ENCODE peak calls at places on chromosomes 4 and X, in six cellular contexts. One of them, this sample, is unnamed. For H3K4me1, the result is how much of the 10 kb centered on the place peaks cover.

GRCh38 chrX:150848914-150849365 is 49.5 kb downstream of the CD99L2 start:
- DNase-seq in tibial nerve: no peak
- DNase-seq in IMR-90: no peak
- DNase-seq in lower lobe of right lung: peak
- DNase-seq in spleen: no peak
- DNase-seq in tibial artery: no peak
- DNase-seq in this sample: no peak

GRCh38 chr4:162015090-162015489 is 148.7 kb downstream of the FSTL5 start:
- DNase-seq in tibial nerve: no peak
- DNase-seq in IMR-90: peak
- DNase-seq in lower lobe of right lung: no peak
- DNase-seq in spleen: no peak
- DNase-seq in tibial artery: no peak
- DNase-seq in this sample: no peak

GRCh38 chrX:147550217-147550616 is 361.5 kb upstream of the FMR1 start:
- DNase-seq in tibial nerve: no peak
- DNase-seq in IMR-90: no peak
- DNase-seq in lower lobe of right lung: no peak
- DNase-seq in spleen: no peak
- DNase-seq in tibial artery: no peak
- DNase-seq in this sample: no peak

GRCh38 chrX:65591206-65591605 is 56.6 kb upstream of the LAS1L start:
- DNase-seq in tibial nerve: no peak
- DNase-seq in IMR-90: no peak
- DNase-seq in lower lobe of right lung: no peak
- DNase-seq in spleen: no peak
- DNase-seq in tibial artery: no peak
- DNase-seq in this sample: no peak

GRCh38 chrX:155179343-155179997 is 36.8 kb upstream of the VBP1 start:
- DNase-seq in tibial nerve: no peak
- DNase-seq in IMR-90: no peak
- DNase-seq in lower lobe of right lung: no peak
- DNase-seq in spleen: no peak
- DNase-seq in tibial artery: no peak
- DNase-seq in this sample: no peak

GRCh38 chr4:86948276-86948675 is 13.5 kb downstream of the AFF1 start:
- DNase-seq in tibial nerve: no peak
- DNase-seq in IMR-90: no peak
- DNase-seq in lower lobe of right lung: no peak
- DNase-seq in spleen: no peak
- DNase-seq in tibial artery: no peak
- DNase-seq in this sample: no peak

GRCh38 chrX:72029473-72030411 is 102.0 kb downstream of the RTL5 start:
- DNase-seq in tibial nerve: no peak
- DNase-seq in IMR-90: peak
- DNase-seq in lower lobe of right lung: no peak
- DNase-seq in spleen: no peak
- DNase-seq in tibial artery: no peak
- DNase-seq in this sample: no peak

GRCh38 chr4:29711226-29711625 is 1008.9 kb upstream of the PCDH7 start:
- DNase-seq in tibial nerve: no peak
- DNase-seq in IMR-90: peak
- DNase-seq in lower lobe of right lung: no peak
- DNase-seq in spleen: no peak
- DNase-seq in tibial artery: no peak
- DNase-seq in this sample: no peak

GRCh38 chrX:136138939-136139338 is 8.4 kb upstream of the FHL1 start:
- DNase-seq in tibial nerve: no peak
- DNase-seq in IMR-90: no peak
- DNase-seq in lower lobe of right lung: no peak
- DNase-seq in spleen: no peak
- DNase-seq in tibial artery: no peak
- DNase-seq in this sample: no peak

GRCh38 chrX:150148749-150149672 is 210.7 kb upstream of the EOLA2 start:
- DNase-seq in tibial nerve: no peak
- DNase-seq in IMR-90: peak
- DNase-seq in lower lobe of right lung: no peak
- DNase-seq in spleen: no peak
- DNase-seq in tibial artery: no peak
- DNase-seq in this sample: peak

GRCh38 chrX:12138366-12139313 is at the start of gene FRMPD4:
- DNase-seq in tibial nerve: no peak
- DNase-seq in IMR-90: peak
- DNase-seq in lower lobe of right lung: no peak
- DNase-seq in spleen: peak
- DNase-seq in tibial artery: no peak
- DNase-seq in this sample: no peak

GRCh38 chrX:152070186-152070585 is 68.2 kb downstream of the MAGEA10 start:
- DNase-seq in tibial nerve: no peak
- DNase-seq in IMR-90: no peak
- DNase-seq in lower lobe of right lung: no peak
- DNase-seq in spleen: no peak
- DNase-seq in tibial artery: no peak
- DNase-seq in this sample: no peak

GRCh38 chr4:37741564-37741963 is 55.4 kb upstream of the RELL1 start:
- DNase-seq in tibial nerve: no peak
- DNase-seq in IMR-90: no peak
- DNase-seq in lower lobe of right lung: no peak
- DNase-seq in spleen: no peak
- DNase-seq in tibial artery: no peak
- DNase-seq in this sample: no peak

GRCh38 chrX:118853596-118853995 is 30.0 kb downstream of the ZCCHC12 start:
- DNase-seq in tibial nerve: no peak
- DNase-seq in IMR-90: no peak
- DNase-seq in lower lobe of right lung: no peak
- DNase-seq in spleen: no peak
- DNase-seq in tibial artery: no peak
- DNase-seq in this sample: no peak

GRCh38 chrX:136162827-136163427 is 15.6 kb downstream of the FHL1 start:
- DNase-seq in tibial nerve: no peak
- DNase-seq in IMR-90: peak
- DNase-seq in lower lobe of right lung: peak
- DNase-seq in spleen: no peak
- DNase-seq in tibial artery: no peak
- DNase-seq in this sample: no peak

GRCh38 chr4:13989496-13989895 is 362.0 kb upstream of the BOD1L1 start:
- DNase-seq in tibial nerve: no peak
- DNase-seq in IMR-90: no peak
- DNase-seq in lower lobe of right lung: no peak
- DNase-seq in spleen: no peak
- DNase-seq in tibial artery: no peak
- DNase-seq in this sample: no peak

GRCh38 chr4:145507636-145508035 is 26.0 kb downstream of the SMAD1 start:
- DNase-seq in tibial nerve: no peak
- DNase-seq in IMR-90: peak
- DNase-seq in lower lobe of right lung: no peak
- DNase-seq in spleen: no peak
- DNase-seq in tibial artery: no peak
- DNase-seq in this sample: no peak

GRCh38 chr4:98710831-98711230 is 52.4 kb upstream of the TSPAN5 start:
- DNase-seq in tibial nerve: no peak
- DNase-seq in IMR-90: no peak
- DNase-seq in lower lobe of right lung: no peak
- DNase-seq in spleen: no peak
- DNase-seq in tibial artery: no peak
- DNase-seq in this sample: no peak

GRCh38 chr4:142516686-142517145 is 329.4 kb downstream of the INPP4B start:
- DNase-seq in tibial nerve: no peak
- DNase-seq in IMR-90: peak
- DNase-seq in lower lobe of right lung: no peak
- DNase-seq in spleen: no peak
- DNase-seq in tibial artery: no peak
- DNase-seq in this sample: no peak

GRCh38 chr4:19678763-19679162 is 572.9 kb upstream of the SLIT2 start:
- DNase-seq in tibial nerve: no peak
- DNase-seq in IMR-90: peak
- DNase-seq in lower lobe of right lung: no peak
- DNase-seq in spleen: no peak
- DNase-seq in tibial artery: no peak
- DNase-seq in this sample: no peak

GRCh38 chr4:128608006-128608405 is 201.5 kb upstream of the JADE1 start:
- DNase-seq in tibial nerve: no peak
- DNase-seq in IMR-90: no peak
- DNase-seq in lower lobe of right lung: no peak
- DNase-seq in spleen: no peak
- DNase-seq in tibial artery: no peak
- DNase-seq in this sample: no peak

GRCh38 chr4:128604840-128605239 is 204.7 kb upstream of the JADE1 start:
- DNase-seq in tibial nerve: no peak
- DNase-seq in IMR-90: peak
- DNase-seq in lower lobe of right lung: no peak
- DNase-seq in spleen: no peak
- DNase-seq in tibial artery: no peak
- DNase-seq in this sample: no peak

GRCh38 chr4:128604204-128604603 is 205.3 kb upstream of the JADE1 start:
- DNase-seq in tibial nerve: no peak
- DNase-seq in IMR-90: no peak
- DNase-seq in lower lobe of right lung: no peak
- DNase-seq in spleen: no peak
- DNase-seq in tibial artery: no peak
- DNase-seq in this sample: no peak

GRCh38 chr4:128601992-128602695 is 207.4 kb upstream of the JADE1 start:
- DNase-seq in tibial nerve: no peak
- DNase-seq in IMR-90: peak
- DNase-seq in lower lobe of right lung: no peak
- DNase-seq in spleen: no peak
- DNase-seq in tibial artery: peak
- DNase-seq in this sample: no peak

GRCh38 chr4:128606173-128606572 is 203.3 kb upstream of the JADE1 start:
- DNase-seq in tibial nerve: no peak
- DNase-seq in IMR-90: peak
- DNase-seq in lower lobe of right lung: no peak
- DNase-seq in spleen: no peak
- DNase-seq in tibial artery: no peak
- DNase-seq in this sample: no peak
- H3K4me1 ChIP-seq in tibial nerve: under half
- H3K4me1 ChIP-seq in IMR-90: under half
- H3K4me1 ChIP-seq in lower lobe of right lung: under half
- H3K4me1 ChIP-seq in spleen: under half
- H3K4me1 ChIP-seq in tibial artery: under half
- H3K4me1 ChIP-seq in this sample: under half

DNA sequence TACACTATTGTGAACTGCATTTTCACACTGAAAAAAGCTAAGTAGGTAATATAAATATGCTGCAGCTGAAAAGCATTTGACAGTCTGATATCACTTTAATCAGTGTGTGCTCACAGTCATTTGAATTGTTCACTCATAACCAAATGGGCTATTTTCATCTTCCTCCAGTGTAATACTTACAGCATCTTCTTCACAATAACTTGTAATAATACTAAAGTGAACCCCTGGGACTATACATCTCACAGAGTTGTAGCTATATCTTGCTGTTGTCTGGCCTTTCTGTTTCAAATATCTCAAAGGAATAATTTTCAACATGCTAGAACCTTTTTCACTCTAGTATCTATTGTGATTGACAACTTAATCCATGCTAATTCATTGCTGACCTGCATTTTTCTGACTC is 66.8 kb upstream of the GALNTL6 start:
- DNase-seq in tibial nerve: no peak
- DNase-seq in IMR-90: no peak
- DNase-seq in lower lobe of right lung: no peak
- DNase-seq in spleen: no peak
- DNase-seq in tibial artery: no peak
- DNase-seq in this sample: no peak
- H3K4me3 ChIP-seq in tibial nerve: no peak
- H3K4me3 ChIP-seq in IMR-90: no peak
- H3K4me3 ChIP-seq in lower lobe of right lung: no peak
- H3K4me3 ChIP-seq in spleen: no peak
- H3K4me3 ChIP-seq in tibial artery: no peak
- H3K4me3 ChIP-seq in this sample: no peak

GRCh38 chr4:15457401-15458201 is 12.1 kb upstream of the CC2D2A start:
- DNase-seq in tibial nerve: no peak
- DNase-seq in IMR-90: peak
- DNase-seq in lower lobe of right lung: no peak
- DNase-seq in spleen: no peak
- DNase-seq in tibial artery: no peak
- DNase-seq in this sample: peak
- TF ChIP-seq CTCF in tibial nerve: peak
- TF ChIP-seq CTCF in IMR-90: peak
- TF ChIP-seq CTCF in lower lobe of right lung: peak
- TF ChIP-seq CTCF in spleen: peak
- TF ChIP-seq CTCF in tibial artery: peak
- TF ChIP-seq CTCF in this sample: peak

GRCh38 chrX:88604433-88605221 is 142.4 kb upstream of the CPXCR1 start:
- DNase-seq in tibial nerve: no peak
- DNase-seq in IMR-90: no peak
- DNase-seq in lower lobe of right lung: no peak
- DNase-seq in spleen: no peak
- DNase-seq in tibial artery: no peak
- DNase-seq in this sample: no peak

GRCh38 chrX:88603237-88603636 is 143.8 kb upstream of the CPXCR1 start:
- DNase-seq in tibial nerve: no peak
- DNase-seq in IMR-90: no peak
- DNase-seq in lower lobe of right lung: no peak
- DNase-seq in spleen: no peak
- DNase-seq in tibial artery: no peak
- DNase-seq in this sample: no peak

DNA sequence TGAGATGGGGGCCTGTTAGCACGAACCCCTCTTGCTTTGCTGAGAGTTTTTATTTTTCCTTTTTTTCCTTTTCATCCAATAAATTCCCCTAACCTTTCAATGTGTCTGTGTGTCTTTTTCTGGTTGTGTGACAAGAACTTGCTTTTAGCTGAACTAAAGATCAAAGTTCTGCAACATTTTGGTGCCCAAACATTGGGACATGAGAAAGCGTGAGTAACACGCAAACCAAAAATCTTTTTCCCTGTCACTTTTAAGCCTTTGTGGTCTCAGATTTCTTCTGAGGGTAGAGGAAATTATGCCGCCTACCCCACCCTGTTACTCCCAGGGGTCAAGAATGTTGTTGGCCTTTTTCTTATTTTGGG is 141.8 kb upstream of the CPXCR1 start:
- DNase-seq in tibial nerve: no peak
- DNase-seq in IMR-90: no peak
- DNase-seq in lower lobe of right lung: no peak
- DNase-seq in spleen: no peak
- DNase-seq in tibial artery: no peak
- DNase-seq in this sample: no peak
- H3K4me1 ChIP-seq in tibial nerve: under half
- H3K4me1 ChIP-seq in IMR-90: under half
- H3K4me1 ChIP-seq in lower lobe of right lung: under half
- H3K4me1 ChIP-seq in spleen: under half
- H3K4me1 ChIP-seq in tibial artery: under half
- H3K4me1 ChIP-seq in this sample: under half

GRCh38 chr4:60034371-60034770 is 1165.8 kb upstream of the ADGRL3 start:
- DNase-seq in tibial nerve: no peak
- DNase-seq in IMR-90: no peak
- DNase-seq in lower lobe of right lung: no peak
- DNase-seq in spleen: peak
- DNase-seq in tibial artery: no peak
- DNase-seq in this sample: no peak
- H3K4me3 ChIP-seq in tibial nerve: no peak
- H3K4me3 ChIP-seq in IMR-90: no peak
- H3K4me3 ChIP-seq in lower lobe of right lung: no peak
- H3K4me3 ChIP-seq in spleen: no peak
- H3K4me3 ChIP-seq in tibial artery: no peak
- H3K4me3 ChIP-seq in this sample: no peak

This sample was measured in esophagus muscularis mucosa.